ENCODE peak calls at places on chromosomes 3 and 15, in four cellular contexts. B, R, Y and Z are unnamed samples.

GRCh38 chr15:85580914-85581313 is 200.5 kb downstream of the AKAP13 start:
- DNase-seq in B (no peak), R (no peak), Y (no peak), Z (no peak)

GRCh38 chr15:75928680-75929608 is 25.3 kb downstream of the FBXO22 start:
- DNase-seq in B (peak; percentile 10), R (peak; percentile 28), Y (peak; percentile 20), Z (no peak)

GRCh38 chr3:132325103-132325606 is 7.9 kb downstream of the ACP3 start:
- DNase-seq in B (no peak), R (no peak), Y (no peak), Z (no peak)

GRCh38 chr3:64443553-64444331 is 218.5 kb upstream of the PRICKLE2 start:
- DNase-seq in B (no peak), R (no peak), Y (no peak), Z (no peak)

GRCh38 chr3:127709320-127710060 is 36.7 kb downstream of the ABTB1 start:
- DNase-seq in B (no peak), R (no peak), Y (no peak), Z (no peak)

GRCh38 chr15:64634020-64634419 is 141.4 kb downstream of the RBPMS2 start:
- DNase-seq in B (no peak), R (no peak), Y (peak; percentile 27), Z (no peak)

GRCh38 chr3:23810342-23811116 is 4.8 kb downstream of the UBE2E1 start:
- DNase-seq in B (no peak), R (peak; percentile 50), Y (peak; percentile 41), Z (no peak)

GRCh38 chr3:174907628-174908407 is 48.7 kb downstream of the NAALADL2 start:
- DNase-seq in B (no peak), R (no peak), Y (no peak), Z (peak; percentile 5)

GRCh38 chr3:49654176-49654825 is 19.9 kb upstream of the APEH start:
- DNase-seq in B (no peak), R (no peak), Y (no peak), Z (no peak)

GRCh38 chr3:158768881-158769518 is 32.9 kb upstream of the MFSD1 start:
- DNase-seq in B (no peak), R (no peak), Y (peak; percentile 90), Z (no peak)

GRCh38 chr15:64892850-64893403 is 18.8 kb upstream of the ANKDD1A start:
- DNase-seq in B (no peak), R (no peak), Y (no peak), Z (no peak)

GRCh38 chr15:89230277-89230676 is 8.9 kb upstream of the RLBP1 start:
- DNase-seq in B (no peak), R (no peak), Y (no peak), Z (no peak)

GRCh38 chr3:194103475-194103874 is 32.5 kb upstream of the HES1 start:
- DNase-seq in B (no peak), R (no peak), Y (no peak), Z (no peak)

GRCh38 chr3:169813757-169814517 is 1.2 kb upstream of the LRRC34 start:
- DNase-seq in B (no peak), R (no peak), Y (peak; percentile 33), Z (no peak)

GRCh38 chr15:22780267-22780666 is 6.2 kb upstream of the NIPA1 start:
- DNase-seq in B (no peak), R (no peak), Y (no peak), Z (no peak)

GRCh38 chr15:91908401-91908800 is 54.9 kb downstream of the SLCO3A1 start:
- DNase-seq in B (no peak), R (no peak), Y (no peak), Z (no peak)

GRCh38 chr15:90930861-90931629 is 1.3 kb downstream of the HDDC3 start:
- DNase-seq in B (no peak), R (no peak), Y (no peak), Z (no peak)

GRCh38 chr15:52440414-52440813 is 88.3 kb downstream of the MYO5A start:
- DNase-seq in B (peak; percentile 45), R (no peak), Y (peak; percentile 9), Z (no peak)

GRCh38 chr3:167184511-167184910 is 195.6 kb downstream of the ZBBX start:
- DNase-seq in B (no peak), R (no peak), Y (peak; percentile 1), Z (no peak)

GRCh38 chr3:30353711-30354467 is 252.5 kb upstream of the TGFBR2 start:
- DNase-seq in B (no peak), R (no peak), Y (no peak), Z (no peak)

GRCh38 chr15:44381223-44381622 is 46.2 kb upstream of the CTDSPL2 start:
- DNase-seq in B (no peak), R (no peak), Y (no peak), Z (no peak)

GRCh38 chr3:80187981-80188380 is 420.2 kb upstream of the ROBO1 start:
- DNase-seq in B (no peak), R (no peak), Y (no peak), Z (no peak)

GRCh38 chr3:152785051-152785450 is 49.9 kb upstream of the P2RY1 start:
- DNase-seq in B (no peak), R (no peak), Y (no peak), Z (no peak)
- TF ChIP-seq TCF7L2 in B (no peak), R (no peak), Y (no peak), Z (no peak)

DNA sequence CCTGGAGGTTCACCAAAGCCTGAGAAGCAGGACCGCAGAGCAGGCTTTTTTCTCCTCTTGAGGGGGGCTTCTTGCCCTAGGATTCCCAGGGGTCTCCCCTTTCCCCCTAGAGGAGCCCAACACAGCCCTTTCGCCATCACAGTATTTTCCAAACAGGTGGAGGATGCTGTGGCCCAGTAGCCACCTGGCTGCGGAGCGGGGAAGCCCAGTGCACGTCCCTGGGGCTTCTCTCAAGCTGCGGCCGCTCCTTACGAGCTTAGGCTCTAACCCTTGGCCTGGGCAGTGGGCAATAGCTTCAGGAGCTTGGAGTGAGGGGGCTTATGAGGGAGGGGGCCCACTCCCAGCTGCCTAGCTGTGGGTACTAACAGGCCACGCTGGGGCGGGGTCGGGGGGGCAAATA is 11.6 kb upstream of the DLL4 start:
- DNase-seq in B (no peak), R (no peak), Y (no peak), Z (no peak)
- TF ChIP-seq SIN3A in B (no peak), R (no peak), Y (no peak), Z (no peak)

DNA sequence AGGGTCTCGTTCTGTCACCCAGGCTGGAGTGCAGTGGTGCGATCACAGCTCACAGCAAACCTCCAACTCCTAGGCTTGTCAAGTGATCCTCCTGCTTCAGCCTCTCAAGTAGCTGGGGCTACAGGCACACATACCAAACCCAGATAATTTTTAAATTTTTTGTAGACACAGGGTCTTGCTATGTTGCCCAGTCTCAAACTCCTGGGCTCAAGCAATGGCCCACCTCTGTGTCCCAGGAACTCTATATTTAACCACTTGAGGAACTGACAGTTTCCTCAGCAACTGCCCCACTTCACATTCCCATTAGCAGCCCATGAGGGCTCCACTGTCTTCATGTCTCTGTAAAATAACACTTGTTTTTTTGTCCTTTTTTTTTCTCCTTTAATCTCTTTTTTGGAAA is 68.4 kb downstream of the TAMM41 start:
- DNase-seq in B (no peak), R (no peak), Y (no peak), Z (no peak)
- TF ChIP-seq TCF7L2 in B (no peak), R (no peak), Y (no peak), Z (no peak)

DNA sequence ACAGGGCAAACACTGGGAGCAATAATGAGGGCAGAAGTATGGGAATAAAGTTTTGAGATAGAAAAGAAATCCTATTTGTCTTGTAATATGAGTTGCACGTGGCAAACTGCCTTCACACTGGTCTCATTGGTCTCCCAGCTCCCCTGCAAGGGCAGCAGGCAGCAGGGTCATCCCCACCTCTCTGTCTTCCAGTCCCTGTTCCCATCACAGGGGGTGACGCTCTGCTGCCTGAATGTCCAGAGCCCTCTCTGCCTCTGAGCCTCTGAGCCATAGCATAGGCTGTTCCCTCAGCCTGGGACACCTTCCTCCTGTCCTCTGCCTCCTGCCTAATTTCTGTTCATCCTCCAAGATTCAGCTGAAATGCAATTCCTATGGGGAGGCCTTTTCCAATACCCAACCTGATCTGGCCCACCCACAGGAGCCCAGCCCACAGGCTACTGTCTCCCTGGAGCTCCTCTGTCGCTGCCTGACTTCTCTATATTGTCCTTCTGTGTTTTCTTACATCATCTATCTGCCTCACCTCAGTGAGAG is 12.1 kb upstream of the SKOR1 start:
- DNase-seq in B (no peak), R (no peak), Y (no peak), Z (no peak)
- TF ChIP-seq SIN3A in B (no peak), R (no peak), Y (no peak), Z (no peak)

GRCh38 chr3:15042936-15043335 is 22.2 kb downstream of the MRPS25 start:
- DNase-seq in B (no peak), R (no peak), Y (no peak), Z (no peak)
- TF ChIP-seq TCF7L2 in B (no peak), R (no peak), Y (no peak), Z (no peak)

DNA sequence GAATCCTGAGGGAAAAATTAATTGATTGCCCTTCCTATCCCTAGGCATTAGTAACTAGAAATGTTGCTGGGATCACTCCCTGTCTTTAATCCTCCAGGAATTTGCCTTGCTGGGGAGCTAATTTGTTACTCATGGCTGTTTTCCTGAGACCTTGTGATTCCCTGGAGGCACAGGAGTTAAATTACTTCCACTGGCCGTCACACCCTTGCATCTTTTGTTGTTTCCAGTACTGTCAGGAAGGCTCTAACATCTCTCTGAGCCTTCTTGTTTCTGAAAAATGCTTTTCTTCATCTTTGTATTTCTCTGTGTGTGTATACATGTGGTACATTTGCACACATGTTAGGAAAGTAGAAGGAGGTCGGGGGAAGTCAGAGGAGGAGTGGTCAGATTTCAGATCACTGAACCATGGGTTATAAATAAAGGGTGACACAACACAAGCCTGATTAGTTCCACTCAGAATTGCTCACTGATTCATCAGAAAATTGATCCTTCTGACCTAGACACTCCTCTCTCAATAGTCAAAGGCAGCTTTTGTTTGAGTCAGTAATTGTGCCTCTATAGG is 23.5 kb upstream of the LRRFIP2 start:
- DNase-seq in B (peak; percentile 39), R (no peak), Y (no peak), Z (no peak)
- TF ChIP-seq SIN3A in B (no peak), R (no peak), Y (no peak), Z (no peak)

GRCh38 chr3:125246237-125246636 is 33.7 kb upstream of the SLC12A8 start:
- DNase-seq in B (no peak), R (no peak), Y (no peak), Z (no peak)
- TF ChIP-seq TCF7L2 in B (no peak), R (no peak), Y (no peak), Z (no peak)

DNA sequence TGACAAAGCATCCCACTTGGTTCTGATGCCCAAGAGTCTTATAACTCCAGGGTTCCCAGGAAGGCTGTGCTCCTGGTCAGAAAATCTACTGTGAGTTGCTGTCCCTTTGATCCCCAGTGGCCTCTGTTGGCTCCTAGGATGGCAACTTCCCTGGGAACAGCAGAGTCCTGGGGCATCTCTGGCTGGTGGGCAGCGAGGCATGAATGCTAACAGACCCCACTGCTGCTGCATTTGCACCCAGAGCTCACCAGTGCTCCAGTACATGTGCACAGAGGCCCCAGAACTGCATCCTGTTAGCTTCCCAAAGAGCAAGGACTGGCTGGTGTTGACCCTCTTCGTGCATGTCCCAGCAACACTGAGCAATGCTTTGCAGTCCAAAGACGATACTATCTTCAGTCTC is 15.7 kb downstream of the CAV3 start:
- DNase-seq in B (no peak), R (no peak), Y (no peak), Z (no peak)
- TF ChIP-seq SIN3A in B (no peak), R (no peak), Y (no peak), Z (no peak)